ENCODE peak calls at places on chromosomes 5 and 9, in five cellular contexts. D is MM.1S, S is astrocyte, Z is Panc1, Q is H9. F is an unnamed sample. For H3K4me1 and H3K27me3, the result is how much of the 10 kb centered on the place peaks cover.

GRCh38 chr5:14286574-14287399 is 143.6 kb downstream of the TRIO start:
- DNase-seq in Q (no peak), D (peak), S (no peak), Z (no peak), F (no peak)

GRCh38 chr9:76419782-76420380 is 25.7 kb upstream of the RFK start:
- DNase-seq in Z (no peak), Q (no peak), D (no peak), S (no peak), F (no peak)

GRCh38 chr9:109017493-109017892 is 4.2 kb upstream of the CTNNAL1 start:
- DNase-seq in D (no peak), Q (no peak), S (no peak), Z (no peak), F (no peak)

GRCh38 chr9:89529243-89530030 is 31.5 kb upstream of the SEMA4D start:
- DNase-seq in S (no peak), D (no peak), Q (no peak), Z (no peak), F (no peak)

GRCh38 chr9:95459867-95460626 is 56.7 kb downstream of the PTCH1 start:
- DNase-seq in Q (no peak), D (no peak), S (no peak), Z (no peak), F (no peak)

GRCh38 chr9:133187561-133188005 is 21.5 kb downstream of the OBP2B start:
- DNase-seq in D (no peak), Q (no peak), Z (no peak), S (no peak), F (no peak)

GRCh38 chr9:3478549-3478953 is 47.2 kb downstream of the RFX3 start:
- DNase-seq in Q (no peak), Z (no peak), D (peak), S (peak), F (peak)

GRCh38 chr5:149780043-149780737 is 50.1 kb downstream of the PPARGC1B start:
- DNase-seq in D (no peak), S (no peak), Z (no peak), Q (no peak), F (no peak)

GRCh38 chr5:34715711-34716110 is 59.6 kb downstream of the RAI14 start:
- DNase-seq in S (peak), D (no peak), Z (no peak), Q (no peak), F (no peak)

GRCh38 chr9:592225-592624 is 249.3 kb upstream of the DMRT1 start:
- DNase-seq in Q (no peak), S (no peak), Z (no peak), D (no peak), F (peak)

GRCh38 chr9:121399883-121400607 is 30.0 kb upstream of the STOM start:
- DNase-seq in Z (peak), Q (no peak), S (peak), D (peak), F (peak)

GRCh38 chr9:87556039-87556438 is 58.4 kb downstream of the DAPK1 start:
- DNase-seq in Q (no peak), D (peak), S (no peak), Z (no peak), F (no peak)

GRCh38 chr9:123642291-123643278 is 286.6 kb downstream of the CRB2 start:
- DNase-seq in Z (no peak), D (no peak), S (peak), Q (no peak), F (no peak)

GRCh38 chr9:96048954-96049831 is 173.7 kb downstream of the ERCC6L2 start:
- DNase-seq in S (no peak), D (no peak), Q (no peak), Z (no peak), F (no peak)

DNA sequence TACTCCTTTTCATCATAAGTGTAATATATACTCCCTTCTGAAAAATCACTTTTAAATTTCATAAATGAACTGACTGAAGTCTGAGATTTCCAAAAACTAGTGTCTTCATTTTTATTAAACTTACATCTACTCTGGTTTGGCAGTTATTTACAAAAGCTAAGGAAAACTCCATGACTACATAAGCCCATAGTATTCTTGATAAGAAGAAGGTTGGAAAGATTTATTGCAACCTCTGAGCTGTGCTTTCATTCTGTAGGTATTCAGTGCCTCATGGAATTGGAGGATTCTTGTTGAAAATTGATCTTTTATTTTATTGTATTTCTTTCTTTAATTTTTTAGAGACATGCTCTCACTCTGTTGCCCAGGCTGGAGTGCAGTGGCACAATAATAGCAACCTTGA is 41.7 kb downstream of the GNAQ start:
- DNase-seq in Q (no peak), Z (no peak), S (no peak), D (no peak), F (no peak)
- H3K4me1 ChIP-seq in Q (under half), Z (under half), S (under half), D (under half), F (under half)

GRCh38 chr9:79598562-79599345 is 27.0 kb downstream of the TLE4 start:
- DNase-seq in Z (no peak), Q (no peak), D (no peak), S (no peak), F (no peak)
- H3K27ac ChIP-seq in Z (no peak), Q (no peak), D (no peak), S (no peak), F (no peak)

GRCh38 chr5:2746642-2747041 is 4.8 kb downstream of the IRX2 start:
- DNase-seq in D (no peak), Z (no peak), Q (no peak), S (peak), F (peak)
- H3K27me3 ChIP-seq in D (under half), Z (under half), Q (under half), S (under half), F (under half)

GRCh38 chr5:124743534-124744169 is 2.8 kb downstream of the ZNF608 start:
- DNase-seq in Z (no peak), Q (no peak), D (no peak), S (no peak), F (no peak)

GRCh38 chr5:124741711-124742496 is 4.5 kb downstream of the ZNF608 start:
- DNase-seq in Q (no peak), S (peak), D (no peak), Z (no peak), F (peak)

GRCh38 chr5:124740991-124741583 is 5.4 kb downstream of the ZNF608 start:
- DNase-seq in D (no peak), Z (no peak), S (peak), Q (no peak), F (peak)

GRCh38 chr5:124742983-124743533 is 3.4 kb downstream of the ZNF608 start:
- DNase-seq in Z (no peak), D (no peak), Q (no peak), S (peak), F (peak)

DNA sequence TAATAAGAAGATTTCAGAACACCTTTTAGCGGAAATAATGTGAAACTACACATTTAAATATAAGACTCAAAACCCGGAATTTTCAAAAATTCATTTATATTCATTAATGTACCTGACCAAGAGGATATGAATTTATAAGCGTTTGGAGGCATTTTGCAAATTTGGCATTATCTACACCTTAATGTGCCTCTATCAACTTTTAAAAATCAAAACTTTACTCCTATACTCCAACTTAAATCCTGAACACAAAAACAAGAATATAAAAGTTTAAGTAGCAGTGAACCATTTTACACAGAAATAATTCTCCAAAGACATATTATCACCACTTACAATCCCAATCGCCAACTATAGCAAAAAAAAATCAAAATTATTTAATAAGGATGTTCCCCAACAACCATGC is 3.9 kb downstream of the ZNF608 start:
- DNase-seq in S (no peak), Q (no peak), Z (no peak), D (no peak), F (no peak)
- H3K4me1 ChIP-seq in S (under half), Q (under half), Z (under half), D (under half), F (under half)

DNA sequence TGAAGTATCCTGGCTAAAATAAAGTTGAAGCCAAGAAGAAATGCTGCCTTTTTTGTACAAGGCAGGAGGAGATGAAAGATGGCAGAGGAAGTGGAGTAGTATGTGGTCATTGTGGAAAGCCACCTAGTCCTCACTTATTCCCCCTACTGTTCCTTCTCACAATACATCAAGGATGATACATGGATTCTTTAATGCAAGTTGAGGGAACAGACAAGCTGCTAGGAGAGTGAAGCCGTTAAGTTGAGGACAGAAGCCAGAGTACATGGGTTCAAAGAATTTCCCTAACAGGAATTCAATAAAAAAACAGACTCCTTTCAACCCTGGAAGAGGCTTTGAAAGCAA is 73.8 kb downstream of the MRPS27 start:
- DNase-seq in Z (no peak), D (no peak), Q (no peak), S (no peak), F (no peak)
- H3K27ac ChIP-seq in Z (peak), D (no peak), Q (no peak), S (peak), F (no peak)

F was measured in foreskin keratinocyte.